ENCODE peak calls at places on chromosome 5, in ten cellular contexts. O is fibroblast of mammary gland; G is HCT116; A is posterior cingulate gyrus; P is COLO829; F is small intestine; L is naive thymus-derived CD8-positive, alpha-beta T cell; M is stimulated activated CD4-positive, alpha-beta T cell treated with anti-CD3 and anti-CD28 coated beads, TNF-alpha, amount 100 ng/mL, for 24 hours; H is NCI-H2029; J is NB4. Z is an unnamed sample.

GRCh38 chr5:95050708-95051107 is 234.2 kb downstream of the MCTP1 start:
- DNase-seq in F (no peak), J (no peak), O (peak; percentile 11), M (no peak), H (no peak), G (no peak), A (no peak), P (no peak), L (no peak), Z (no peak)

GRCh38 chr5:39604491-39604890 is 179.7 kb upstream of the DAB2 start:
- DNase-seq in M (no peak), F (no peak), J (no peak), L (no peak), O (peak; percentile 63), H (no peak), A (no peak), P (no peak), G (no peak), Z (no peak)

GRCh38 chr5:137470111-137470920 is 28.8 kb downstream of the SPOCK1 start:
- DNase-seq in M (no peak), L (no peak), F (no peak), O (peak; percentile 100), P (no peak), G (no peak), J (no peak), H (no peak), A (no peak), Z (no peak)

GRCh38 chr5:125412051-125412560 is 665.7 kb upstream of the ZNF608 start:
- DNase-seq in L (no peak), G (no peak), P (no peak), H (no peak), O (no peak), A (no peak), M (no peak), F (peak; percentile 47), J (no peak), Z (no peak)

GRCh38 chr5:134411228-134411545 is 494 bp downstream of the CDKN2AIPNL start:
- DNase-seq in J (no peak), H (no peak), G (no peak), A (no peak), P (no peak), L (no peak), F (no peak), O (no peak), M (no peak), Z (no peak)

GRCh38 chr5:54329731-54330709 is 19.6 kb upstream of the ARL15 start:
- DNase-seq in M (no peak), H (peak; percentile 29), J (no peak), O (peak; percentile 92), L (no peak), A (no peak), F (peak; percentile 84), G (no peak), P (no peak), Z (no peak)

GRCh38 chr5:4720831-4721230 is 419.3 kb upstream of the ADAMTS16 start:
- DNase-seq in P (no peak), M (no peak), A (no peak), O (peak; percentile 5), J (no peak), L (no peak), H (no peak), G (no peak), F (no peak), Z (no peak)

GRCh38 chr5:66742083-66742895 is 146.1 kb downstream of the MAST4 start:
- DNase-seq in A (peak; percentile 22), J (peak; percentile 39), F (peak; percentile 7), O (no peak), H (no peak), G (peak; percentile 21), P (no peak), L (no peak), M (no peak), Z (no peak)

GRCh38 chr5:7321724-7322123 is 74.2 kb upstream of the ADCY2 start:
- DNase-seq in G (no peak), A (no peak), L (no peak), J (no peak), H (no peak), O (peak; percentile 98), M (no peak), F (no peak), P (no peak), Z (no peak)

GRCh38 chr5:172402531-172403190 is 51.7 kb downstream of the SH3PXD2B start:
- DNase-seq in M (no peak), J (no peak), G (no peak), L (no peak), A (no peak), P (no peak), H (no peak), F (no peak), O (no peak), Z (no peak)

GRCh38 chr5:135240283-135240633 is 158.8 kb downstream of the MACROH2A1 start:
- DNase-seq in H (no peak), O (no peak), F (no peak), J (no peak), L (no peak), M (no peak), G (no peak), P (no peak), A (no peak), Z (no peak)

GRCh38 chr5:153050496-153051179 is 439.8 kb upstream of the GRIA1 start:
- DNase-seq in G (no peak), H (no peak), F (no peak), J (no peak), M (no peak), O (no peak), L (no peak), A (no peak), P (no peak), Z (no peak)

GRCh38 chr5:56850423-56850822 is 35.1 kb downstream of the MAP3K1 start:
- DNase-seq in O (no peak), A (no peak), F (no peak), L (no peak), P (no peak), H (no peak), M (no peak), G (no peak), J (no peak), Z (no peak)

GRCh38 chr5:154117930-154118329 is 72.6 kb upstream of the GALNT10 start:
- DNase-seq in H (no peak), M (no peak), F (no peak), O (peak; percentile 36), A (no peak), J (no peak), P (no peak), L (no peak), G (no peak), Z (no peak)

GRCh38 chr5:122924203-122924602 is 78.8 kb downstream of the SNX24 start:
- DNase-seq in F (no peak), J (no peak), A (no peak), O (peak; percentile 43), L (no peak), P (no peak), M (no peak), H (no peak), G (no peak), Z (no peak)